ENCODE peak calls at places on chromosomes 16 and 17, in six cellular contexts. H, Q, L, Z, Y and U are unnamed samples.

GRCh38 chr17:45038771-45039634 is 12.4 kb downstream of the DCAKD start:
- DNase-seq in H (no peak), Q (no peak), L (no peak), Z (no peak), Y (no peak), U (no peak)

GRCh38 chr17:79979201-79979840 is 56.4 kb downstream of the TBC1D16 start:
- DNase-seq in H (peak; percentile 15), Q (no peak), L (no peak), Z (peak; percentile 22), Y (no peak), U (no peak)

GRCh38 chr16:15876503-15876902 is 11.9 kb downstream of the CEP20 start:
- DNase-seq in H (no peak), Q (no peak), L (no peak), Z (no peak), Y (no peak), U (no peak)

GRCh38 chr16:71383054-71383773 is 24.7 kb downstream of the CALB2 start:
- DNase-seq in H (no peak), Q (no peak), L (no peak), Z (no peak), Y (no peak), U (no peak)

GRCh38 chr16:14472357-14472756 is 157.7 kb downstream of the PARN start:
- DNase-seq in H (no peak), Q (no peak), L (no peak), Z (no peak), Y (no peak), U (no peak)

GRCh38 chr17:73096866-73097265 is 4.4 kb upstream of the SLC39A11 start:
- DNase-seq in H (no peak), Q (no peak), L (no peak), Z (no peak), Y (peak; percentile 36), U (no peak)

GRCh38 chr16:4240624-4241023 is 1.3 kb downstream of the SRL start:
- DNase-seq in H (no peak), Q (no peak), L (no peak), Z (no peak), Y (no peak), U (no peak)

GRCh38 chr16:12899529-12900168 is 1.7 kb upstream of the SHISA9 start:
- DNase-seq in H (no peak), Q (no peak), L (no peak), Z (no peak), Y (no peak), U (no peak)

GRCh38 chr16:4404967-4405696 is 11.3 kb downstream of the CORO7 start:
- DNase-seq in H (no peak), Q (no peak), L (no peak), Z (no peak), Y (no peak), U (no peak)

GRCh38 chr17:11644265-11645212 is 46.3 kb downstream of the DNAH9 start:
- DNase-seq in H (peak; percentile 43), Q (peak; percentile 91), L (peak; percentile 21), Z (peak; percentile 60), Y (no peak), U (peak; percentile 55)

GRCh38 chr16:15765880-15766279 is 90.9 kb downstream of the MYH11 start:
- DNase-seq in H (no peak), Q (no peak), L (no peak), Z (no peak), Y (no peak), U (peak; percentile 55)

GRCh38 chr16:27965801-27966200 is 97.7 kb downstream of the GSG1L start:
- DNase-seq in H (no peak), Q (no peak), L (no peak), Z (no peak), Y (no peak), U (no peak)

GRCh38 chr16:50260206-50261159 is 5.9 kb upstream of the ADCY7 start:
- DNase-seq in H (peak; percentile 7), Q (no peak), L (peak; percentile 14), Z (peak; percentile 10), Y (no peak), U (no peak)

GRCh38 chr16:25297151-25297787 is 39.6 kb upstream of the ZKSCAN2 start:
- DNase-seq in H (no peak), Q (no peak), L (no peak), Z (no peak), Y (no peak), U (no peak)

GRCh38 chr17:45579529-45580495 is 89.3 kb upstream of the PLEKHM1 start:
- DNase-seq in H (no peak), Q (no peak), L (no peak), Z (no peak), Y (no peak), U (no peak)

GRCh38 chr16:69127966-69128510 is 4.3 kb downstream of the CHTF8 start:
- DNase-seq in H (no peak), Q (no peak), L (no peak), Z (no peak), Y (no peak), U (no peak)

GRCh38 chr17:45676695-45677094 is 107.4 kb upstream of the CRHR1 start:
- DNase-seq in H (no peak), Q (no peak), L (no peak), Z (no peak), Y (no peak), U (no peak)

GRCh38 chr17:47697948-47698711 is 4.2 kb downstream of the TBKBP1 start:
- DNase-seq in H (no peak), Q (no peak), L (no peak), Z (no peak), Y (no peak), U (no peak)

GRCh38 chr16:87541882-87542234 is 49.0 kb upstream of the ZCCHC14 start:
- DNase-seq in H (no peak), Q (no peak), L (no peak), Z (no peak), Y (no peak), U (no peak)

GRCh38 chr17:44397479-44398440 is 8.3 kb upstream of the ITGA2B start:
- DNase-seq in H (no peak), Q (no peak), L (no peak), Z (no peak), Y (no peak), U (no peak)

GRCh38 chr16:2388875-2389433 is 40.3 kb upstream of the CCNF start:
- DNase-seq in H (peak; percentile 65), Q (no peak), L (no peak), Z (no peak), Y (no peak), U (no peak)
- H3K27ac ChIP-seq in H (no peak overlapping the region), Q (no peak overlapping the region), L (no peak overlapping the region), Z (no peak overlapping the region), Y (no peak overlapping the region), U (no peak overlapping the region)

GRCh38 chr16:81394966-81395655 is 49.5 kb upstream of the CMIP start:
- DNase-seq in H (peak; percentile 35), Q (no peak), L (no peak), Z (no peak), Y (no peak), U (no peak)
- H3K27ac ChIP-seq in H (no peak overlapping the region), Q (no peak overlapping the region), L (no peak overlapping the region), Z (no peak overlapping the region), Y (no peak overlapping the region), U (no peak overlapping the region)

DNA sequence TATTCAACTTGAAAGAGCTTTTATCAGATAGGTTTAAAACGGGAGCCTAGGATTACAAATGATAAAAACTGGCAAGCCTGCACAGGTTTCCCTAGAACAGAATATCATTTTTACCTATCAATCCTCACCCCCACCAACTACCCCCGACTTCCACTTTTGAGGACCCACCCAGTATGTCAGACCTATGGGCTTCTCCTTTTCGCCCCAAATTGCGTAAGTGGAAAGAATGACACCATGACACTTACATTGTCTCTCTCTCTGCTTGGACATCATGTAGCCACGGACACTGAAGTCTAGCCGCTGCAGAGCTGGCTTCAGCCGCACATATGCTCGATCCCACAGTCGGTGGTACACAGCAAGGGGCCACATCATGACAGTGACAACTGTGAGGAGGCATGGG is 7.4 kb upstream of the PSMC3IP start:
- DNase-seq in H (no peak), Q (no peak), L (no peak), Z (no peak), Y (no peak), U (no peak)
- H3K27ac ChIP-seq in H (no peak overlapping the region), Q (no peak overlapping the region), L (no peak overlapping the region), Z (no peak overlapping the region), Y (no peak overlapping the region), U (no peak overlapping the region)

DNA sequence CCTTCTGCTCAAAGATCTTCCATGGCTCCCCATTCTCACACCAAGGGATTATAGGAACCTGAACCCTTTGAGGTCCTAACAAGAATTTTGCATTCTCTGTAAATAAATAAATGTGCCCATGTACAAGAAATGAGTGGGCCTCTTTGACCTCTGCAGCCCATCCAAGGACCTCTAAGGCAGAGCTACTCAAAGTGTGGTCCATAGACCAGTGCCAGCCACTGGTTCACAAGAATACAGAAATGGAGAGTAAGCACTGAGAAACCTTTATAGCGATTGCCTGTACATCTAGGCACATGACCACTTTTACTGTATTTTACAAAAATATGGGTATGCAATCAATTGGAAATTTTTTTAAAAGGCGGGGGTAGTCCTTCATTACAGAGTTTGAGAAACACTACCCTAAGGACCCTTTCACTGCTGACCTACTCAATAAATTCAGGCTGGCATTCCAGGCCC is 7.8 kb upstream of the SRCIN1 start:
- DNase-seq in H (no peak), Q (no peak), L (no peak), Z (no peak), Y (no peak), U (no peak)
- H3K27ac ChIP-seq in H (no peak overlapping the region), Q (no peak overlapping the region), L (no peak overlapping the region), Z (no peak overlapping the region), Y (no peak overlapping the region), U (no peak overlapping the region)

GRCh38 chr17:18028114-18028513 is 10.9 kb downstream of the ATPAF2 start:
- DNase-seq in H (no peak), Q (no peak), L (no peak), Z (no peak), Y (no peak), U (no peak)
- H3K27ac ChIP-seq in H (no peak overlapping the region), Q (no peak overlapping the region), L (no peak overlapping the region), Z (no peak overlapping the region), Y (no peak overlapping the region), U (no peak overlapping the region)

DNA sequence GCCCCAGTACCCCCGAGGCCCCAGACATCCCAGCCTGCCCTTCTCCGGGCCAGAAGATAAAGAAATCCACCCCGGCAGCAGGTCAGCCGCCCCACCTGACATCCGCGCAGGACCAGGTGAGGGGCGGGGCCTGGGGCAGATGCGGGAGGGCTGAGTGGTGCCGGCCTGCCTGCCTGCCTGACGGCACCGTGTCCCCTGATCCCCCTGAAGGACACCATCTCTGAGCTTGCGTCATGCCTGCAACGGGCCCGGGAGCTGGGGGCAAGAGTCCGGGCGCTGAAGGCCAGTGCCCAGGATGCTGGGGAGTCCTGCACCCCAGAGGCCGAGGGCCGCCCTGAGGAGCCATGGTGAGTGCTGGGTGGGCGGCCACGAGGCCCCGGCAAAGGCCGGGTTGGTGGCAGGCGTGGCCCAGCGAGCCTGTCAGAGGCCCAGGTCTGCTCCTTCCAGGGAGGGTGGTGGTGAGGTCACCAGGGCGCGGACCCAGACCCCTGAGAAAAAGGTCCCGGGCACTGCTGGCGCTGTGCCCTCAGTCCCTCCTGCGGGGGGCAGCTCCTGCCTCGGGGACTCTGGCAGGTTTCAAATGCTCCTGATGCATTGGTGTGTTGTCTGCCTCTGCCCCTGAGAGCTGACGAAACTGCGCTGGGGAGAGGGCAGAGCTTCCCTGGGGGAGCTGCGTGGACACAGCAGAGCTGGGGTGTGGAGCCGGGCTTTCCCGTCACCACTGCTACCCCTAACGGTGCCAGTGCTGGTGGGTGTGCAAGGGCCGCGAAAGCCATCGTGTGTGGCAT is 1.2 kb downstream of the CDT1 start:
- DNase-seq in H (no peak), Q (no peak), L (no peak), Z (no peak), Y (no peak), U (no peak)
- H3K27ac ChIP-seq in H (no peak overlapping the region), Q (no peak overlapping the region), L (no peak overlapping the region), Z (no peak overlapping the region), Y (no peak overlapping the region), U (peak overlapping the region; percentile 28)